ENCODE peak calls at places on chromosomes 16 and 17, in four cellular contexts. D is Peyer's patch, M is aorta, S is uterus. G is an unnamed sample. For H3K4me1 and H3K9me3, the result is how much of the 10 kb centered on the place peaks cover.

GRCh38 chr17:35345926-35346771 is 27.3 kb downstream of the SLFN11 start:
- DNase-seq in D (peak), M (peak), S (peak), G (peak)

GRCh38 chr16:12096162-12096781 is 119.7 kb downstream of the SNX29 start:
- DNase-seq in D (no peak), M (peak), S (no peak), G (no peak)

GRCh38 chr16:56617212-56618085 is 8.1 kb upstream of the MT1E start:
- DNase-seq in D (no peak), M (peak), S (peak), G (peak)

GRCh38 chr16:27678955-27679354 is 129.0 kb downstream of the KATNIP start:
- DNase-seq in D (no peak), M (no peak), S (no peak), G (no peak)

GRCh38 chr17:27572665-27573064 is 58.3 kb upstream of the LGALS9 start:
- DNase-seq in D (no peak), M (no peak), S (no peak), G (no peak)

GRCh38 chr16:519841-520687 is 7.4 kb upstream of the CAPN15 start:
- DNase-seq in D (no peak), M (no peak), S (no peak), G (no peak)

GRCh38 chr16:12801511-12802042 is 2.1 kb downstream of the CPPED1 start:
- DNase-seq in D (no peak), M (no peak), S (no peak), G (peak)

GRCh38 chr16:29310852-29311314 is 95.6 kb downstream of the NPIPB11 start:
- DNase-seq in D (no peak), M (peak), S (peak), G (no peak)

GRCh38 chr16:50467943-50468748 is 80.0 kb upstream of the NKD1 start:
- DNase-seq in D (no peak), M (peak), S (no peak), G (no peak)

GRCh38 chr17:62648954-62649294 is 21.5 kb downstream of the MRC2 start:
- DNase-seq in D (no peak), M (peak), S (no peak), G (peak)

GRCh38 chr16:83588070-83588469 is 219.7 kb upstream of the HSBP1 start:
- DNase-seq in D (no peak), M (no peak), S (no peak), G (no peak)

GRCh38 chr17:67608691-67609090 is 109.0 kb upstream of the NOL11 start:
- DNase-seq in D (no peak), M (no peak), S (no peak), G (no peak)

GRCh38 chr17:81566461-81567126 is 14.4 kb upstream of the FAAP100 start:
- DNase-seq in D (no peak), M (peak), S (peak), G (peak)

GRCh38 chr16:54175169-54175551 is 111.4 kb downstream of the IRX3 start:
- DNase-seq in D (no peak), M (no peak), S (no peak), G (no peak)
- H3K4me1 ChIP-seq in D (under half), M (under half), S (under half), G (under half)

DNA sequence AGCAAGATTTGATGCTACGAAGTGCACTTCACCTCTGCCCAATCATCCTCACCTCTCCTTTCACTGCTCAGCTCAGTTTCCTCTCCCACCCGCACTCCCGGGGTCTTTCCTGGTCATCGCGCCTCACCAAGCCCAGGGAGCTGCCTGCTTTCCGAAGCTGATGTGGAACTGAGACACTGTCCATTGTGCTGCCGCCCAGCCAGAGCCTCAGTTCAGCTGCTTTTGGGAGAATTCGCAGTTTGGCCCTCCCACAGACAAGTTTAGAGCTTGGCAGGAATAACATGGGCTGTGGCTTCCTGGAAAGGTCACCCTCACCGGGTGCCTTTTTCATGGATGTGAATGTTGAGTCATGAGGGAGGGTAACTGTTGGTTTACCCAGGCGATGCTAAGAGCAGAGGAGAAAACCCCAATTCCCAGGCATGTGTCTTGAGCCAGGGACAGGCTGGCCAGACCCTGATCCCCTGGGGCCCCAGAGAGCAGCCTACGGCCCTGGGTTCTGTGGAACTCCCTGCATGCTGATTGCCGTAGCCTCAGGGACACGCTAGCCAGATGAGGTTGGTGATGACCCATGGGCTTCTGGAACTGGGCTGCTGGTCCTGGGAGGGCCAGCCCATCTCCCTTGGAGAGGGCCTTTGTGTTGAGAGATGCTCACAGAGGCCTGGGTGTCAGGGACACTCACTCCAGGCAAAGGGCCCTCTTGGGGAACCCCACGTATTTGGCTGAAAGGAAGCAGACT is 1687.5 kb downstream of the TP53TG3F start:
- DNase-seq in D (no peak), M (peak), S (no peak), G (no peak)
- H3K9me3 ChIP-seq in D (under half), M (under half), S (under half), G (under half)

GRCh38 chr17:8154608-8155152 is 2.5 kb upstream of the PER1 start:
- DNase-seq in D (no peak), M (no peak), S (no peak), G (no peak)
- H3K4me1 ChIP-seq in D (under half), M (under half), S (under half), G (under half)

GRCh38 chr17:73827627-73828241 is 183.5 kb upstream of the SDK2 start:
- DNase-seq in D (no peak), M (no peak), S (no peak), G (peak)
- H3K9me3 ChIP-seq in D (under half), M (under half), S (under half), G (under half)

DNA sequence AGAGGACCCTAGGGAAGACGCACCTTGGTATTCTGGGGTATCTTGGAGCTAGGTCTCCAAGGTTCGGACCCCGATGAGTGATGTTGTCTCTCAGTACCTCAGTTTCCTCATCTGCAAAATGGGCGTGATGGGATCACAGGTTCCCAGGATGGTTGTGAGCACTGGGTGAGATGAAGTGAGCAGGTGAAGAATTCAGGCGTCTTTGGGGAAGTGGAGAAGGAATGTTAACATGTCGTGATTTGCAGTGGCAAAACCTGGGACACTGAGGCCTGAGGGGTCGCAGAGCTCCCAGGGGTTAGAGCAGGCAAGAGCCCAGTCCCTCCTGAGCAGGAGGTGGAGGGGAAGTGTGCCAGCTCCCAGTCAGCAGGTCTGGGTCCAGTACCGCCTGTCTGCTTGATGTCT is 215.1 kb upstream of the GSE1 start:
- DNase-seq in D (no peak), M (no peak), S (no peak), G (no peak)
- H3K4me1 ChIP-seq in D (under half), M (under half), S (under half), G (under half)

G was measured in lung.